ENCODE peak calls at places on chromosome 11, in eight cellular contexts. U is GM23338; Q is body of pancreas; D is DND-41; A is brain microvascular endothelial cell; G is naive thymus-derived CD4-positive, alpha-beta T cell; T is K562; J is spleen. M is an unnamed sample.

GRCh38 chr11:78201096-78201495 is 12.4 kb downstream of the USP35 start:
- DNase-seq in T (no peak), D (no peak), G (no peak), A (no peak), J (peak; percentile 38), Q (no peak), U (no peak), M (no peak)

GRCh38 chr11:28144808-28145207 is 36.6 kb downstream of the METTL15 start:
- DNase-seq in G (no peak), D (no peak), T (no peak), J (no peak), U (no peak), Q (no peak), A (no peak), M (peak; percentile 13)

GRCh38 chr11:111454561-111455192 is 57.5 kb downstream of the BTG4 start:
- DNase-seq in Q (no peak), T (peak; percentile 80), J (no peak), D (peak; percentile 55), U (peak; percentile 88), A (peak; percentile 49), G (no peak), M (peak; percentile 81)

GRCh38 chr11:106012744-106013143 is 9.3 kb downstream of the MSANTD4 start:
- DNase-seq in J (no peak), G (no peak), Q (no peak), U (no peak), D (no peak), A (peak; percentile 96), T (no peak), M (peak; percentile 66)

GRCh38 chr11:111922803-111923202 is 4.1 kb downstream of the C11orf52 start:
- DNase-seq in A (peak; percentile 71), U (no peak), D (no peak), T (no peak), J (no peak), G (no peak), Q (peak; percentile 64), M (peak; percentile 78)

GRCh38 chr11:69746140-69746539 is 29.0 kb downstream of the FGF4 start:
- DNase-seq in A (no peak), T (no peak), J (no peak), U (no peak), Q (no peak), G (no peak), D (no peak), M (no peak)

GRCh38 chr11:78380615-78381029 is 37.0 kb downstream of the GAB2 start:
- DNase-seq in A (peak; percentile 23), T (no peak), G (no peak), Q (no peak), J (no peak), U (no peak), D (no peak), M (no peak)

GRCh38 chr11:3627291-3627690 is 14.5 kb downstream of the ART5 start:
- DNase-seq in T (no peak), J (peak; percentile 25), A (peak; percentile 68), Q (no peak), U (no peak), D (no peak), G (no peak), M (peak; percentile 33)

GRCh38 chr11:2767751-2768150 is 68.0 kb upstream of the KCNQ1OT1 start:
- DNase-seq in G (no peak), A (no peak), T (no peak), J (peak; percentile 31), U (no peak), Q (no peak), D (no peak), M (no peak)

GRCh38 chr11:76667271-76667818 is 3.2 kb downstream of the LRRC32 start:
- DNase-seq in D (no peak), G (no peak), A (no peak), T (no peak), J (peak; percentile 64), U (no peak), Q (no peak), M (no peak)

GRCh38 chr11:76666830-76667229 is 3.7 kb downstream of the LRRC32 start:
- DNase-seq in U (no peak), J (no peak), T (no peak), Q (no peak), D (no peak), G (no peak), A (no peak), M (no peak)

GRCh38 chr11:76669901-76670474 is 559 bp downstream of the LRRC32 start:
- DNase-seq in T (no peak), A (peak; percentile 87), G (no peak), Q (no peak), J (peak; percentile 68), D (no peak), U (peak; percentile 36), M (no peak)

GRCh38 chr11:76667856-76668255 is 2.7 kb downstream of the LRRC32 start:
- DNase-seq in G (no peak), D (no peak), Q (no peak), A (no peak), J (peak; percentile 60), T (no peak), U (no peak), M (no peak)

GRCh38 chr11:76668362-76669155 is 2.0 kb downstream of the LRRC32 start:
- DNase-seq in Q (no peak), G (no peak), T (no peak), U (no peak), J (peak; percentile 68), D (no peak), A (no peak), M (no peak)
- H3K27me3 ChIP-seq in Q (no peaks in the 10 kb centered on the region), G (no peaks in the 10 kb centered on the region), T (peaks cover 12% of the 10 kb centered on the region), U (peaks cover 21% of the 10 kb centered on the region), J (peaks cover 22% of the 10 kb centered on the region), D (no peaks in the 10 kb centered on the region), A (no peaks in the 10 kb centered on the region), M (peaks cover 6% of the 10 kb centered on the region)

DNA sequence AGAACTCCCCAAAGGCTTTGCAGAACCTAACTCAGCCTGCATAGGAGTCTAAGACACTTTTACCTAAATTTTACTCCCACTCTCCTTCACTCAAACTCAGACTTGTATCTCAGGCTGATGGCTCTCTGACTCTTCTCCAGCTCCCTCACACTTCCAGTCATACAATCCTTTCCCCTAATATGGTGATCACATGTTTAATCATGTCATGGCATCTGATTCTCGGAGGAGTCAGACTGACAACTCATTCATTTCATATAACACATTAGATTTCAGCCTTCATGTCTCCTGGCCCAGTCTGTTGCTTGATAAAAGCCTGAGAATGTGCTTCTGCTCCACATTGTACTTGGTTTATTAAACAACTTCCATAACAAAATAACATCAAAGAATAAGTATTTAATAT is 1503.9 kb upstream of the TENM4 start:
- DNase-seq in D (no peak), T (no peak), U (no peak), J (no peak), G (no peak), A (no peak), Q (no peak), M (peak; percentile 88)
- H3K27me3 ChIP-seq in D (no peaks in the 10 kb centered on the region), T (no peaks in the 10 kb centered on the region), U (no peaks in the 10 kb centered on the region), J (no peaks in the 10 kb centered on the region), G (no peaks in the 10 kb centered on the region), A (no peaks in the 10 kb centered on the region), Q (no peaks in the 10 kb centered on the region), M (no peaks in the 10 kb centered on the region)

GRCh38 chr11:113673566-113674396 is 32.3 kb downstream of the TMPRSS5 start:
- DNase-seq in T (no peak), G (no peak), Q (no peak), A (no peak), D (no peak), U (no peak), J (no peak), M (no peak)

GRCh38 chr11:113675003-113675471 is 31.1 kb downstream of the TMPRSS5 start:
- DNase-seq in T (no peak), A (peak; percentile 93), D (no peak), U (no peak), Q (no peak), G (no peak), J (no peak), M (peak; percentile 68)

GRCh38 chr11:113674397-113674685 is 31.8 kb downstream of the TMPRSS5 start:
- DNase-seq in Q (no peak), G (no peak), U (no peak), A (no peak), T (no peak), D (no peak), J (no peak), M (no peak)

GRCh38 chr11:113677648-113678047 is 28.5 kb downstream of the TMPRSS5 start:
- DNase-seq in T (no peak), J (no peak), Q (no peak), D (no peak), U (no peak), A (no peak), G (no peak), M (no peak)

GRCh38 chr11:113675565-113675964 is 30.5 kb downstream of the TMPRSS5 start:
- DNase-seq in D (no peak), A (no peak), G (no peak), Q (no peak), T (no peak), J (no peak), U (no peak), M (no peak)
- H3K27me3 ChIP-seq in D (peaks cover 8% of the 10 kb centered on the region), A (no peaks in the 10 kb centered on the region), G (no peaks in the 10 kb centered on the region), Q (no peaks in the 10 kb centered on the region), T (no peaks in the 10 kb centered on the region), J (no peaks in the 10 kb centered on the region), U (no peaks in the 10 kb centered on the region), M (no peaks in the 10 kb centered on the region)

DNA sequence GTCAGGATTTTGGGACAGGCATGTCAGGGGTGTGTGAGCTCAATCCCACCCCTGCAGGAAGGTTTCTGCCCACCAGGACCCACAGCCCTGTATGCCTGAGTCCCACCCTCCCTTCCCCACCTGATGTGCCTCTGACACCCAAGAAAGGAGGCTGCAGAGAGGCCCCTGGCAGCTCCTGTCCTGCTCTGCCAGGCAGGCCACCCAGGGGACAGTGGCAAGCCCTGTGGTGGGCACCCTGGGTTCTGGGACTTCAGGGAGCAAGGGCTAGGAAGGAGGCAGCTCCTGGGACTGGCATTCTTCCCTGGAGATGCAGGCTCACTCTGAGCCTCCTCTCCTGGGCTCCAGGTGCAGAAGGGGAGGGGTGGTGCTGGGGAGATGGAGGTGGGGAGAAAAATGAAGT is 234.5 kb upstream of the B3GAT1 start:
- DNase-seq in U (no peak), G (no peak), J (peak; percentile 58), A (no peak), Q (no peak), D (no peak), T (no peak), M (no peak)
- H3K27me3 ChIP-seq in U (no peaks in the 10 kb centered on the region), G (no peaks in the 10 kb centered on the region), J (peaks cover 30% of the 10 kb centered on the region), A (no peaks in the 10 kb centered on the region), Q (no peaks in the 10 kb centered on the region), D (no peaks in the 10 kb centered on the region), T (no peaks in the 10 kb centered on the region), M (no peaks in the 10 kb centered on the region)

GRCh38 chr11:112965601-112966125 is 4.4 kb downstream of the NCAM1 start:
- DNase-seq in J (no peak), U (no peak), Q (no peak), T (no peak), A (no peak), D (no peak), G (no peak), M (no peak)
- H3K27me3 ChIP-seq in J (peaks cover 40% of the 10 kb centered on the region), U (peaks cover 47% of the 10 kb centered on the region), Q (no peaks in the 10 kb centered on the region), T (peaks cover 14% of the 10 kb centered on the region), A (peaks cover 22% of the 10 kb centered on the region), D (peaks cover 4% of the 10 kb centered on the region), G (no peaks in the 10 kb centered on the region), M (peaks cover 25% of the 10 kb centered on the region)

GRCh38 chr11:66728760-66729385 is at the start of gene SPTBN2:
- DNase-seq in U (peak; percentile 82), G (no peak), Q (peak; percentile 25), J (no peak), D (no peak), A (no peak), T (peak; percentile 33), M (no peak)
- H3K27me3 ChIP-seq in U (peaks cover 56% of the 10 kb centered on the region), G (peaks cover 4% of the 10 kb centered on the region), Q (no peaks in the 10 kb centered on the region), J (peaks cover 47% of the 10 kb centered on the region), D (peaks cover 57% of the 10 kb centered on the region), A (peaks cover 18% of the 10 kb centered on the region), T (peaks cover 3% of the 10 kb centered on the region), M (no peaks in the 10 kb centered on the region)

GRCh38 chr11:121330614-121331435 is 38.3 kb downstream of the SC5D start:
- DNase-seq in D (no peak), T (no peak), Q (no peak), A (no peak), U (no peak), G (no peak), J (no peak), M (no peak)
- H3K27me3 ChIP-seq in D (no peaks in the 10 kb centered on the region), T (no peaks in the 10 kb centered on the region), Q (no peaks in the 10 kb centered on the region), A (peaks cover 2% of the 10 kb centered on the region), U (no peaks in the 10 kb centered on the region), G (no peaks in the 10 kb centered on the region), J (no peaks in the 10 kb centered on the region), M (peaks cover 4% of the 10 kb centered on the region)